ENCODE peak calls at places on chromosomes 1 and 21, in nine cellular contexts. One of them, this sample, is unnamed.

GRCh38 chr1:62175568-62176179 is 19.0 kb upstream of the L1TD1 start:
- DNase-seq in dorsolateral prefrontal cortex: peak
- DNase-seq in upper lobe of right lung: peak
- DNase-seq in MCF 10A: peak
- DNase-seq in coronary artery: no peak
- DNase-seq in upper lobe of left lung: peak
- DNase-seq in neural crest cell: peak
- DNase-seq in body of pancreas: peak
- DNase-seq in endothelial cell: peak
- DNase-seq in this sample: peak

GRCh38 chr1:3313579-3313955 is 140.9 kb upstream of the ARHGEF16 start:
- DNase-seq in neural crest cell: no peak
- DNase-seq in dorsolateral prefrontal cortex: peak
- DNase-seq in coronary artery: peak
- DNase-seq in body of pancreas: peak
- DNase-seq in MCF 10A: peak
- DNase-seq in upper lobe of left lung: peak
- DNase-seq in upper lobe of right lung: peak
- DNase-seq in endothelial cell: no peak
- DNase-seq in this sample: peak

GRCh38 chr1:48644950-48645605 is 131.6 kb downstream of the BEND5 start:
- DNase-seq in body of pancreas: no peak
- DNase-seq in upper lobe of left lung: no peak
- DNase-seq in dorsolateral prefrontal cortex: no peak
- DNase-seq in endothelial cell: no peak
- DNase-seq in MCF 10A: no peak
- DNase-seq in neural crest cell: no peak
- DNase-seq in coronary artery: no peak
- DNase-seq in upper lobe of right lung: no peak
- DNase-seq in this sample: no peak

GRCh38 chr1:217135569-217135915 is 412.3 kb upstream of the ESRRG start:
- DNase-seq in neural crest cell: peak
- DNase-seq in MCF 10A: no peak
- DNase-seq in upper lobe of right lung: no peak
- DNase-seq in endothelial cell: peak
- DNase-seq in dorsolateral prefrontal cortex: no peak
- DNase-seq in body of pancreas: no peak
- DNase-seq in coronary artery: peak
- DNase-seq in upper lobe of left lung: no peak
- DNase-seq in this sample: no peak

GRCh38 chr1:52928083-52928404 is 968 bp downstream of the SCP2 start:
- DNase-seq in dorsolateral prefrontal cortex: no peak
- DNase-seq in upper lobe of right lung: no peak
- DNase-seq in body of pancreas: no peak
- DNase-seq in upper lobe of left lung: no peak
- DNase-seq in coronary artery: no peak
- DNase-seq in MCF 10A: no peak
- DNase-seq in endothelial cell: no peak
- DNase-seq in neural crest cell: no peak
- DNase-seq in this sample: no peak

GRCh38 chr1:51189421-51190073 is 46.5 kb upstream of the RNF11 start:
- DNase-seq in neural crest cell: peak
- DNase-seq in upper lobe of left lung: peak
- DNase-seq in upper lobe of right lung: no peak
- DNase-seq in body of pancreas: peak
- DNase-seq in endothelial cell: peak
- DNase-seq in dorsolateral prefrontal cortex: peak
- DNase-seq in coronary artery: no peak
- DNase-seq in MCF 10A: peak
- DNase-seq in this sample: no peak

GRCh38 chr1:43358121-43358745 is 548 bp upstream of the CDC20 start:
- DNase-seq in MCF 10A: peak
- DNase-seq in endothelial cell: peak
- DNase-seq in upper lobe of right lung: no peak
- DNase-seq in upper lobe of left lung: peak
- DNase-seq in coronary artery: no peak
- DNase-seq in body of pancreas: peak
- DNase-seq in dorsolateral prefrontal cortex: no peak
- DNase-seq in neural crest cell: no peak
- DNase-seq in this sample: no peak

GRCh38 chr21:31713973-31714740 is 17.8 kb downstream of the SCAF4 start:
- DNase-seq in MCF 10A: no peak
- DNase-seq in upper lobe of left lung: no peak
- DNase-seq in dorsolateral prefrontal cortex: no peak
- DNase-seq in endothelial cell: no peak
- DNase-seq in coronary artery: no peak
- DNase-seq in neural crest cell: no peak
- DNase-seq in upper lobe of right lung: no peak
- DNase-seq in body of pancreas: no peak
- DNase-seq in this sample: no peak

GRCh38 chr1:160575112-160575664 is 4.1 kb downstream of the CD84 start:
- DNase-seq in MCF 10A: no peak
- DNase-seq in body of pancreas: peak
- DNase-seq in neural crest cell: no peak
- DNase-seq in upper lobe of left lung: peak
- DNase-seq in dorsolateral prefrontal cortex: no peak
- DNase-seq in coronary artery: no peak
- DNase-seq in endothelial cell: no peak
- DNase-seq in upper lobe of right lung: no peak
- DNase-seq in this sample: peak

GRCh38 chr1:180311011-180311730 is 81.1 kb downstream of the LHX4 start:
- DNase-seq in MCF 10A: peak
- DNase-seq in coronary artery: no peak
- DNase-seq in body of pancreas: no peak
- DNase-seq in upper lobe of right lung: no peak
- DNase-seq in endothelial cell: no peak
- DNase-seq in upper lobe of left lung: no peak
- DNase-seq in dorsolateral prefrontal cortex: no peak
- DNase-seq in neural crest cell: no peak
- DNase-seq in this sample: no peak

GRCh38 chr1:23747947-23748346 is 4.7 kb downstream of the ELOA start:
- DNase-seq in neural crest cell: no peak
- DNase-seq in upper lobe of left lung: no peak
- DNase-seq in coronary artery: no peak
- DNase-seq in endothelial cell: no peak
- DNase-seq in upper lobe of right lung: no peak
- DNase-seq in dorsolateral prefrontal cortex: no peak
- DNase-seq in body of pancreas: no peak
- DNase-seq in MCF 10A: no peak
- DNase-seq in this sample: no peak

GRCh38 chr1:23742670-23743286 is 493 bp upstream of the ELOA start:
- DNase-seq in upper lobe of right lung: no peak
- DNase-seq in MCF 10A: peak
- DNase-seq in upper lobe of left lung: peak
- DNase-seq in neural crest cell: no peak
- DNase-seq in dorsolateral prefrontal cortex: peak
- DNase-seq in body of pancreas: no peak
- DNase-seq in endothelial cell: no peak
- DNase-seq in coronary artery: no peak
- DNase-seq in this sample: no peak

GRCh38 chr1:23741609-23742008 is 1.7 kb upstream of the ELOA start:
- DNase-seq in body of pancreas: no peak
- DNase-seq in upper lobe of right lung: no peak
- DNase-seq in endothelial cell: no peak
- DNase-seq in dorsolateral prefrontal cortex: no peak
- DNase-seq in upper lobe of left lung: no peak
- DNase-seq in MCF 10A: no peak
- DNase-seq in coronary artery: no peak
- DNase-seq in neural crest cell: no peak
- DNase-seq in this sample: no peak

GRCh38 chr1:23743287-23744052 is at the start of gene ELOA:
- DNase-seq in upper lobe of left lung: peak
- DNase-seq in endothelial cell: peak
- DNase-seq in body of pancreas: peak
- DNase-seq in MCF 10A: peak
- DNase-seq in coronary artery: peak
- DNase-seq in neural crest cell: peak
- DNase-seq in upper lobe of right lung: peak
- DNase-seq in dorsolateral prefrontal cortex: peak
- DNase-seq in this sample: peak

DNA sequence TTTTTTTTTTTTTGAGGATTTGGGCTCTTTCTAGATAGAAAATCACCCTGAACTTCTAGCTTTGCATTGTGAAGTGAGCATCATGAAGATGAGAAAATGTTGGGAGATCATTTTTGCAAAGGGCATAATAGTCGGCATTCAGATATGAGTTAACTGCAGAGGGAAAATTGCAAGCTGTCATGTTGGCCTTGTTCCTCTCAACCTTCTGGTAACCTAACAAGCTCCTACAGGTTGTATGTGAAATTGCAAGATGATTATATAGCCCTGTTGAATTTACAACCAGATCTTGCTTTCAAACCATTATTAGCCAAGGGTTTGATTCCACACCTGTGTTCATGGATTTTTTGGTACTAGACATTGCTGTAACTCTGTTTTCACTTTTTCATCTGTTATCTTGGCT is 2.2 kb downstream of the ELOA start:
- DNase-seq in endothelial cell: no peak
- DNase-seq in MCF 10A: peak
- DNase-seq in upper lobe of right lung: no peak
- DNase-seq in coronary artery: no peak
- DNase-seq in body of pancreas: peak
- DNase-seq in upper lobe of left lung: no peak
- DNase-seq in dorsolateral prefrontal cortex: no peak
- DNase-seq in neural crest cell: no peak
- DNase-seq in this sample: no peak
- TF ChIP-seq CTCF in endothelial cell: peak
- TF ChIP-seq CTCF in MCF 10A: peak
- TF ChIP-seq CTCF in upper lobe of right lung: peak
- TF ChIP-seq CTCF in coronary artery: no peak
- TF ChIP-seq CTCF in body of pancreas: peak
- TF ChIP-seq CTCF in upper lobe of left lung: peak
- TF ChIP-seq CTCF in dorsolateral prefrontal cortex: no peak
- TF ChIP-seq CTCF in neural crest cell: peak
- TF ChIP-seq CTCF in this sample: no peak

DNA sequence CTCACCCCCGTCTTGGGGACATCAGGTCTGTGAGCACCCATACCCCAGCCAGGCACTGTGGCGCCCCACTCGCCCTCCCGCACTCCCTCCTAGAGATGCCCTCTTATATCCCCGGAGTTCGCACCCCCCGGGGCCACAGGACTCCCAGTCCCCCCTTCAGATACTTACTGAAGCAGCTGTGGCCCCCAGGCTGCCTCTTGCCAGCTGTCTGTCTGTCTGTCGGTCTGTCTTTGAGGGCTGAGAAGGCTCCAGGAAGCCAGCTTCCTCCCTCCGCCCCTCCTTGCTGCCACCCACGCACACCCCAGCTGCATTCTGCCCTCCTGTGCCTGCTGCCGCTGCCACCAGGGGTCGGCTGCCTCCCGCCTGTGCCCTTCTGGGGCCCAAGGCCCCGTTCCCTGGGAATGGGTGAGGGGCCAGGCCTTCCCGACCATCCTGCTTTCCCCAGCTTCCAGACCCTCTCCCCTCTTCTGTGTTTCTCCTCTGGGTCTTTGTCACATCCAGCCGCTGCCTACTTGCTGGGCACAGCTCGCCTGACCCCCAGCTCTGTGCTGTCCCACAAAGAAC is at the start of gene PTPN7:
- DNase-seq in dorsolateral prefrontal cortex: no peak
- DNase-seq in upper lobe of left lung: peak
- DNase-seq in MCF 10A: no peak
- DNase-seq in coronary artery: no peak
- DNase-seq in upper lobe of right lung: peak
- DNase-seq in neural crest cell: no peak
- DNase-seq in body of pancreas: peak
- DNase-seq in endothelial cell: no peak
- DNase-seq in this sample: no peak
- TF ChIP-seq CTCF in dorsolateral prefrontal cortex: no peak
- TF ChIP-seq CTCF in upper lobe of left lung: peak
- TF ChIP-seq CTCF in MCF 10A: peak
- TF ChIP-seq CTCF in coronary artery: no peak
- TF ChIP-seq CTCF in upper lobe of right lung: peak
- TF ChIP-seq CTCF in neural crest cell: no peak
- TF ChIP-seq CTCF in body of pancreas: no peak
- TF ChIP-seq CTCF in endothelial cell: no peak
- TF ChIP-seq CTCF in this sample: no peak

GRCh38 chr21:33135925-33136324 is 66.0 kb downstream of the OLIG1 start:
- DNase-seq in neural crest cell: no peak
- DNase-seq in body of pancreas: no peak
- DNase-seq in upper lobe of left lung: no peak
- DNase-seq in endothelial cell: no peak
- DNase-seq in coronary artery: no peak
- DNase-seq in dorsolateral prefrontal cortex: no peak
- DNase-seq in MCF 10A: no peak
- DNase-seq in upper lobe of right lung: no peak
- DNase-seq in this sample: no peak

GRCh38 chr21:33128538-33128937 is 58.6 kb downstream of the OLIG1 start:
- DNase-seq in upper lobe of left lung: no peak
- DNase-seq in MCF 10A: no peak
- DNase-seq in upper lobe of right lung: no peak
- DNase-seq in endothelial cell: no peak
- DNase-seq in coronary artery: no peak
- DNase-seq in dorsolateral prefrontal cortex: no peak
- DNase-seq in neural crest cell: no peak
- DNase-seq in body of pancreas: no peak
- DNase-seq in this sample: no peak

GRCh38 chr21:33133912-33134311 is 64.0 kb downstream of the OLIG1 start:
- DNase-seq in neural crest cell: no peak
- DNase-seq in dorsolateral prefrontal cortex: no peak
- DNase-seq in coronary artery: no peak
- DNase-seq in upper lobe of left lung: no peak
- DNase-seq in MCF 10A: no peak
- DNase-seq in body of pancreas: no peak
- DNase-seq in endothelial cell: no peak
- DNase-seq in upper lobe of right lung: no peak
- DNase-seq in this sample: no peak

GRCh38 chr21:33127154-33127893 is 57.4 kb downstream of the OLIG1 start:
- DNase-seq in neural crest cell: peak
- DNase-seq in MCF 10A: peak
- DNase-seq in coronary artery: no peak
- DNase-seq in body of pancreas: peak
- DNase-seq in upper lobe of left lung: peak
- DNase-seq in upper lobe of right lung: peak
- DNase-seq in dorsolateral prefrontal cortex: peak
- DNase-seq in endothelial cell: peak
- DNase-seq in this sample: peak

GRCh38 chr21:33132054-33132453 is 62.1 kb downstream of the OLIG1 start:
- DNase-seq in dorsolateral prefrontal cortex: no peak
- DNase-seq in upper lobe of right lung: no peak
- DNase-seq in coronary artery: no peak
- DNase-seq in upper lobe of left lung: no peak
- DNase-seq in body of pancreas: no peak
- DNase-seq in MCF 10A: peak
- DNase-seq in neural crest cell: no peak
- DNase-seq in endothelial cell: no peak
- DNase-seq in this sample: no peak
- TF ChIP-seq CTCF in dorsolateral prefrontal cortex: no peak
- TF ChIP-seq CTCF in upper lobe of right lung: peak
- TF ChIP-seq CTCF in coronary artery: no peak
- TF ChIP-seq CTCF in upper lobe of left lung: no peak
- TF ChIP-seq CTCF in body of pancreas: no peak
- TF ChIP-seq CTCF in MCF 10A: peak
- TF ChIP-seq CTCF in neural crest cell: peak
- TF ChIP-seq CTCF in endothelial cell: no peak
- TF ChIP-seq CTCF in this sample: no peak

DNA sequence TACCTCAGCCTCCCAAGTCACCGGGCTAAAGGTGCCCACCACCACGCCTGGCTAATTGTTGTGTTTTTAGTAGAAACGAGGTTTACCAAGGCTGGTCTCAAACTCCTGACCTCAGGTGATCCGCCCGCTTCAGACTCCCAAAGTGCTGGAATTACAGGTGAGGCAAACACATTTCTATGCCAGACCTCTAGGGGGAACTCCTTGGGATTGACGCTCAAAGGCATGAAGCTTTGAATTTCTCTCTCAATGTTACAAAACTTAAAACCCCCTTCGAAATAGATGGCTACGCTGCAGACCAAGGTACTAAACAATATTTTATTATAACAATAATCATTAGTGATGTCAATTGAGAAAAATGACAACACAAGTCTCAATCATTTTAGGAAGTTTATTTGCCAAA is 330.0 kb downstream of the SETD4 start:
- DNase-seq in dorsolateral prefrontal cortex: no peak
- DNase-seq in coronary artery: no peak
- DNase-seq in neural crest cell: no peak
- DNase-seq in upper lobe of left lung: no peak
- DNase-seq in upper lobe of right lung: no peak
- DNase-seq in body of pancreas: no peak
- DNase-seq in MCF 10A: no peak
- DNase-seq in endothelial cell: no peak
- DNase-seq in this sample: no peak
- TF ChIP-seq CTCF in dorsolateral prefrontal cortex: no peak
- TF ChIP-seq CTCF in coronary artery: no peak
- TF ChIP-seq CTCF in neural crest cell: no peak
- TF ChIP-seq CTCF in upper lobe of left lung: no peak
- TF ChIP-seq CTCF in upper lobe of right lung: no peak
- TF ChIP-seq CTCF in body of pancreas: peak
- TF ChIP-seq CTCF in MCF 10A: no peak
- TF ChIP-seq CTCF in endothelial cell: peak
- TF ChIP-seq CTCF in this sample: no peak